ENCODE peak calls at places on chromosomes 1 and 21, in seven cellular contexts. J is stimulated activated effector memory CD8-positive, alpha-beta T cell treated with anti-CD3 and anti-CD28 coated beads, Interleukin-12 subunit alpha, Interleukin-12 subunit beta, amount 100 ng/mL, for 72 hours; C is SK-N-SH treated with all-trans-retinoic acid at 6 μM for 48 hours; Y is A549; Z is activated T-cell treated with anti-CD3 and anti-CD28 coated beads, Interleukin-2, amount 50 U/mL, for 4 hours; S is CD4-positive, CD25-positive, alpha-beta regulatory T cell; Q is PC-3. D is an unnamed sample.

GRCh38 chr1:12001996-12002493 is 17.3 kb upstream of the MIIP start:
- ATAC-seq in J (no peak), S (no peak), Y (peak), C (no peak), Q (peak), Z (no peak), D (peak)

GRCh38 chr1:2037314-2037979 is 12.8 kb upstream of the PRKCZ start:
- ATAC-seq in J (no peak), C (no peak), Q (no peak), Y (no peak), S (no peak), Z (no peak), D (no peak)

GRCh38 chr1:112493351-112493750 is 15.4 kb upstream of the WNT2B start:
- ATAC-seq in Y (no peak), Q (no peak), J (no peak), C (no peak), S (no peak), Z (no peak), D (no peak)

GRCh38 chr21:42554251-42554937 is 40.7 kb downstream of the SLC37A1 start:
- ATAC-seq in J (no peak), C (no peak), Z (no peak), S (no peak), Y (no peak), Q (no peak), D (no peak)

GRCh38 chr1:193411771-193412170 is 225.4 kb upstream of the B3GALT2 start:
- ATAC-seq in C (no peak), J (peak), Z (peak), Q (no peak), S (peak), Y (no peak), D (peak)

GRCh38 chr1:50329332-50329932 is 93.8 kb downstream of the DMRTA2 start:
- ATAC-seq in S (no peak), Q (no peak), J (no peak), C (no peak), Z (no peak), Y (no peak), D (no peak)

GRCh38 chr21:43757601-43758000 is 18.5 kb downstream of the CSTB start:
- ATAC-seq in J (no peak), C (no peak), Q (no peak), Y (no peak), S (no peak), Z (no peak), D (no peak)

GRCh38 chr1:209839875-209840491 is 12.2 kb downstream of the UTP25 start:
- ATAC-seq in Z (peak), C (peak), J (peak), Y (peak), Q (peak), S (no peak), D (peak)

GRCh38 chr1:151728151-151728711 is 6.9 kb downstream of the RIIAD1 start:
- ATAC-seq in S (no peak), Z (no peak), C (peak), J (no peak), Q (no peak), Y (peak), D (no peak)

GRCh38 chr1:23167353-23168078 is 1.1 kb downstream of the LUZP1 start:
- ATAC-seq in J (peak), C (peak), S (no peak), Q (peak), Y (peak), Z (peak), D (peak)

GRCh38 chr1:41754540-41754939 is 164.2 kb downstream of the HIVEP3 start:
- ATAC-seq in Q (no peak), J (peak), Y (no peak), C (peak), Z (peak), S (no peak), D (peak)

GRCh38 chr21:32562915-32563314 is 22.4 kb downstream of the TCP10L start:
- ATAC-seq in Q (no peak), Z (no peak), S (no peak), J (no peak), Y (no peak), C (no peak), D (no peak)

GRCh38 chr1:73343947-73344346 is 854.0 kb downstream of the LRRIQ3 start:
- ATAC-seq in S (no peak), Y (no peak), Z (no peak), Q (no peak), C (no peak), J (no peak), D (no peak)

GRCh38 chr1:9841460-9841859 is 17.7 kb upstream of the CLSTN1 start:
- ATAC-seq in J (no peak), S (no peak), Z (no peak), C (no peak), Y (no peak), Q (no peak), D (no peak)

GRCh38 chr21:33268736-33269441 is 2.7 kb downstream of the IL10RB start:
- ATAC-seq in Z (peak), Q (peak), C (no peak), Y (no peak), J (peak), S (peak), D (peak)